ENCODE peak calls at places on chromosomes 4 and X, in nine cellular contexts. I, D, C, R, K, N, X, B and Z are unnamed samples.

GRCh38 chr4:116639070-116639577 is 446.3 kb downstream of the TRAM1L1 start:
- DNase-seq in I (no peak), D (no peak), C (no peak), R (no peak), K (no peak), N (peak; percentile 56), X (no peak), B (no peak), Z (no peak)

GRCh38 chrX:104330966-104331365 is 76.2 kb upstream of the ESX1 start:
- DNase-seq in I (no peak), D (peak; percentile 49), C (no peak), R (peak; percentile 62), K (no peak), N (no peak), X (peak; percentile 25), B (no peak), Z (no peak)

GRCh38 chrX:9676311-9676710 is 89.3 kb downstream of the GPR143 start:
- DNase-seq in I (no peak), D (no peak), C (no peak), R (no peak), K (no peak), N (no peak), X (peak; percentile 69), B (no peak), Z (no peak)

GRCh38 chr4:15294202-15294601 is 133.6 kb upstream of the C1QTNF7 start:
- DNase-seq in I (no peak), D (no peak), C (no peak), R (no peak), K (no peak), N (no peak), X (no peak), B (no peak), Z (no peak)

GRCh38 chr4:4549534-4549933 is 7.7 kb upstream of the STX18 start:
- DNase-seq in I (no peak), D (peak; percentile 31), C (no peak), R (no peak), K (no peak), N (no peak), X (no peak), B (no peak), Z (no peak)

GRCh38 chr4:151641167-151641566 is 119.6 kb downstream of the GATB start:
- DNase-seq in I (no peak), D (peak; percentile 88), C (no peak), R (peak; percentile 63), K (no peak), N (peak; percentile 28), X (peak; percentile 39), B (no peak), Z (no peak)

GRCh38 chr4:83454626-83455025 is 997 bp downstream of the HELQ start:
- DNase-seq in I (no peak), D (peak; percentile 1), C (no peak), R (peak; percentile 15), K (no peak), N (peak; percentile 41), X (no peak), B (no peak), Z (no peak)

GRCh38 chr4:155543126-155543765 is 123.4 kb upstream of the GUCY1A1 start:
- DNase-seq in I (peak; percentile 20), D (peak; percentile 75), C (no peak), R (peak; percentile 50), K (no peak), N (no peak), X (peak; percentile 47), B (no peak), Z (no peak)

GRCh38 chr4:176789955-176790354 is 2.8 kb downstream of the VEGFC start:
- DNase-seq in I (peak; percentile 49), D (peak; percentile 80), C (no peak), R (peak; percentile 62), K (no peak), N (peak; percentile 70), X (peak; percentile 69), B (no peak), Z (no peak)

GRCh38 chr4:84158670-84159069 is 340.4 kb downstream of the NKX6-1 start:
- DNase-seq in I (no peak), D (no peak), C (no peak), R (no peak), K (no peak), N (no peak), X (no peak), B (no peak), Z (no peak)

GRCh38 chrX:3370656-3371055 is 24.2 kb upstream of the MXRA5 start:
- DNase-seq in I (no peak), D (peak; percentile 60), C (no peak), R (no peak), K (no peak), N (no peak), X (no peak), B (no peak), Z (no peak)

GRCh38 chr4:133597252-133597651 is 448.2 kb downstream of the PCDH10 start:
- DNase-seq in I (no peak), D (no peak), C (no peak), R (no peak), K (no peak), N (peak; percentile 66), X (no peak), B (no peak), Z (no peak)

GRCh38 chr4:77959566-77960338 is 97.1 kb downstream of the MRPL1 start:
- DNase-seq in I (peak; percentile 31), D (peak; percentile 25), C (no peak), R (peak; percentile 46), K (peak; percentile 32), N (peak; percentile 73), X (peak; percentile 15), B (peak; percentile 12), Z (no peak)

GRCh38 chrX:69014200-69014599 is 151.1 kb downstream of the PJA1 start:
- DNase-seq in I (no peak), D (peak; percentile 17), C (no peak), R (peak; percentile 47), K (no peak), N (no peak), X (no peak), B (no peak), Z (peak; percentile 24)

GRCh38 chr4:103692615-103693014 is 27.2 kb downstream of the TACR3 start:
- DNase-seq in I (no peak), D (peak; percentile 2), C (no peak), R (no peak), K (no peak), N (no peak), X (no peak), B (no peak), Z (no peak)

GRCh38 chr4:38753021-38753806 is 29.6 kb downstream of the TLR10 start:
- DNase-seq in I (no peak), D (peak; percentile 91), C (no peak), R (peak; percentile 93), K (no peak), N (peak; percentile 49), X (peak; percentile 99), B (peak; percentile 73), Z (peak; percentile 84)

GRCh38 chr4:152996672-152997071 is 60.5 kb downstream of the FHDC1 start:
- DNase-seq in I (no peak), D (no peak), C (no peak), R (no peak), K (no peak), N (no peak), X (no peak), B (no peak), Z (no peak)

GRCh38 chrX:149628280-149628679 is 3.3 kb downstream of the TMEM185A start:
- DNase-seq in I (no peak), D (peak; percentile 85), C (no peak), R (no peak), K (no peak), N (no peak), X (no peak), B (no peak), Z (no peak)

GRCh38 chrX:134625315-134625718 is 33.0 kb downstream of the PLAC1 start:
- DNase-seq in I (no peak), D (no peak), C (no peak), R (peak; percentile 45), K (no peak), N (no peak), X (no peak), B (no peak), Z (no peak)

GRCh38 chrX:118795528-118795927 is 28.1 kb upstream of the ZCCHC12 start:
- DNase-seq in I (no peak), D (no peak), C (no peak), R (no peak), K (no peak), N (no peak), X (no peak), B (no peak), Z (no peak)

GRCh38 chrX:88883205-88883604 is 136.2 kb downstream of the CPXCR1 start:
- DNase-seq in I (no peak), D (peak; percentile 0), C (no peak), R (no peak), K (no peak), N (no peak), X (no peak), B (no peak), Z (no peak)

GRCh38 chr4:145618210-145618911 is 824 bp upstream of the MMAA start:
- DNase-seq in I (peak; percentile 21), D (no peak), C (peak; percentile 16), R (peak; percentile 28), K (no peak), N (peak; percentile 74), X (no peak), B (no peak), Z (no peak)

GRCh38 chr4:2799971-2800690 is 7.2 kb downstream of the SH3BP2 start:
- DNase-seq in I (no peak), D (no peak), C (no peak), R (no peak), K (no peak), N (no peak), X (no peak), B (no peak), Z (no peak)

GRCh38 chr4:151199496-151200190 is 77.3 kb upstream of the PRSS48 start:
- DNase-seq in I (no peak), D (no peak), C (no peak), R (peak; percentile 46), K (no peak), N (no peak), X (no peak), B (peak; percentile 20), Z (no peak)

GRCh38 chr4:60879135-60879701 is 320.9 kb upstream of the ADGRL3 start:
- DNase-seq in I (no peak), D (no peak), C (no peak), R (no peak), K (no peak), N (no peak), X (no peak), B (no peak), Z (no peak)

GRCh38 chr4:172953896-172954568 is 214.6 kb upstream of the GALNT7 start:
- DNase-seq in I (no peak), D (peak; percentile 11), C (no peak), R (no peak), K (no peak), N (peak; percentile 67), X (no peak), B (no peak), Z (no peak)